ENCODE peak calls at places on chromosome 6, in eight cellular contexts. M is HCT116, C is SK-N-SH, J is IMR-90, D is HepG2, W is K562, V is GM12878, G is H1. A is an unnamed sample.

GRCh38 chr6:133623065-133623464 is 265.8 kb upstream of the TCF21 start:
- DNase-seq in M (no peak), C (no peak), J (peak; percentile 68), D (no peak), W (no peak), V (no peak), G (no peak), A (peak; percentile 17)

GRCh38 chr6:97459986-97460385 is 177.0 kb upstream of the MMS22L start:
- DNase-seq in M (no peak), C (no peak), J (no peak), D (no peak), W (no peak), V (no peak), G (no peak), A (no peak)

GRCh38 chr6:158037021-158037420 is 55.4 kb downstream of the SYNJ2 start:
- DNase-seq in M (no peak), C (no peak), J (no peak), D (no peak), W (no peak), V (no peak), G (no peak), A (no peak)

GRCh38 chr6:131036616-131037015 is 26.4 kb downstream of the EPB41L2 start:
- DNase-seq in M (no peak), C (no peak), J (no peak), D (no peak), W (no peak), V (no peak), G (no peak), A (no peak)

GRCh38 chr6:134826889-134827737 is 122.8 kb downstream of the ALDH8A1 start:
- DNase-seq in M (no peak), C (no peak), J (peak; percentile 81), D (no peak), W (no peak), V (no peak), G (no peak), A (no peak)

GRCh38 chr6:137033828-137034227 is 10.9 kb downstream of the IL20RA start:
- DNase-seq in M (no peak), C (no peak), J (no peak), D (peak; percentile 30), W (no peak), V (peak; percentile 76), G (no peak), A (no peak)

GRCh38 chr6:46734867-46735719 is at the start of gene PLA2G7:
- DNase-seq in M (no peak), C (peak; percentile 35), J (no peak), D (no peak), W (no peak), V (no peak), G (peak; percentile 74), A (peak; percentile 20)

GRCh38 chr6:85300581-85300980 is 149.3 kb upstream of the NT5E start:
- DNase-seq in M (no peak), C (no peak), J (no peak), D (no peak), W (no peak), V (no peak), G (no peak), A (no peak)

GRCh38 chr6:75932067-75932466 is 140.4 kb downstream of the IMPG1 start:
- DNase-seq in M (peak; percentile 19), C (peak; percentile 35), J (peak; percentile 4), D (peak; percentile 49), W (peak; percentile 36), V (no peak), G (peak; percentile 77), A (peak; percentile 11)

GRCh38 chr6:84774174-84775158 is 10.1 kb upstream of the TBX18 start:
- DNase-seq in M (no peak), C (peak; percentile 79), J (no peak), D (no peak), W (peak; percentile 60), V (no peak), G (peak; percentile 92), A (peak; percentile 80)

GRCh38 chr6:10409160-10409765 is 5.6 kb downstream of the TFAP2A start:
- DNase-seq in M (no peak), C (no peak), J (no peak), D (no peak), W (no peak), V (no peak), G (no peak), A (no peak)

GRCh38 chr6:31222496-31222895 is 49.4 kb downstream of the HLA-C start:
- DNase-seq in M (no peak), C (no peak), J (no peak), D (no peak), W (no peak), V (no peak), G (no peak), A (no peak)

GRCh38 chr6:11953641-11954040 is 58.5 kb upstream of the HIVEP1 start:
- DNase-seq in M (no peak), C (no peak), J (no peak), D (no peak), W (no peak), V (no peak), G (no peak), A (no peak)

GRCh38 chr6:24744911-24745310 is 26.0 kb upstream of the C6orf62 start:
- DNase-seq in M (no peak), C (no peak), J (no peak), D (no peak), W (no peak), V (no peak), G (no peak), A (no peak)

GRCh38 chr6:113860165-113860955 is 3.2 kb downstream of the MARCKS start:
- DNase-seq in M (no peak), C (peak; percentile 65), J (peak; percentile 45), D (peak; percentile 42), W (no peak), V (no peak), G (no peak), A (peak; percentile 4)

GRCh38 chr6:389622-390021 is 1.9 kb upstream of the IRF4 start:
- DNase-seq in M (no peak), C (no peak), J (no peak), D (no peak), W (no peak), V (peak; percentile 86), G (no peak), A (no peak)

DNA sequence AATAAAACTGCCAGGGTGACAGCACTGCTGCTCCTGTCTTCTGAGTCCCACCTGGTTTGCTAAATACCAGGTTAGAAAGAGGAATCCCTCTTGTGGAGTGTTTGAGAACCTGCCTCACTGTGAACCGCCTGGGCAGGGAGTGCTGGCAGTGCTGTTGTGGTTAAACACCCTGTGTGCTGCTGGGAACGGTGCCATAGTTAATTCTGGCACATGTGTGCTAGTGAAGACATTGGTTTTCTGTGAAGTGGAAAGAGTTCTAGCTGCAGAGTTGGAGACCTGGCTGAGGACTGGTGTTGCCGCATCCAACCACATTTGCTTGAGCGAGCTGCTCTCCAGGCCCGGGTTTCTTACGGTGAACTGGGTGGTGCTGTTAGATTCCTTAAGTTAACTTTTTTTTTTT is 72.7 kb downstream of the IGF2R start:
- DNase-seq in M (no peak), C (no peak), J (peak; percentile 70), D (peak; percentile 22), W (no peak), V (no peak), G (no peak), A (no peak)
- TF ChIP-seq CTCF in M (no peak), C (peak; percentile 22), J (peak; percentile 19), D (peak; percentile 19), W (no peak), V (no peak), G (no peak), A (no peak)

GRCh38 chr6:2725999-2726567 is 24.6 kb downstream of the MYLK4 start:
- DNase-seq in M (no peak), C (peak; percentile 25), J (peak; percentile 78), D (no peak), W (peak; percentile 41), V (peak; percentile 28), G (no peak), A (no peak)
- H3K4me2 ChIP-seq in M (no peak overlapping the region), C (peak overlapping the region; percentile 3), J (no peak overlapping the region), D (no peak overlapping the region), W (peak overlapping the region; percentile 42), V (peak overlapping the region; percentile 14), G (no peak overlapping the region), A (no peak overlapping the region)

DNA sequence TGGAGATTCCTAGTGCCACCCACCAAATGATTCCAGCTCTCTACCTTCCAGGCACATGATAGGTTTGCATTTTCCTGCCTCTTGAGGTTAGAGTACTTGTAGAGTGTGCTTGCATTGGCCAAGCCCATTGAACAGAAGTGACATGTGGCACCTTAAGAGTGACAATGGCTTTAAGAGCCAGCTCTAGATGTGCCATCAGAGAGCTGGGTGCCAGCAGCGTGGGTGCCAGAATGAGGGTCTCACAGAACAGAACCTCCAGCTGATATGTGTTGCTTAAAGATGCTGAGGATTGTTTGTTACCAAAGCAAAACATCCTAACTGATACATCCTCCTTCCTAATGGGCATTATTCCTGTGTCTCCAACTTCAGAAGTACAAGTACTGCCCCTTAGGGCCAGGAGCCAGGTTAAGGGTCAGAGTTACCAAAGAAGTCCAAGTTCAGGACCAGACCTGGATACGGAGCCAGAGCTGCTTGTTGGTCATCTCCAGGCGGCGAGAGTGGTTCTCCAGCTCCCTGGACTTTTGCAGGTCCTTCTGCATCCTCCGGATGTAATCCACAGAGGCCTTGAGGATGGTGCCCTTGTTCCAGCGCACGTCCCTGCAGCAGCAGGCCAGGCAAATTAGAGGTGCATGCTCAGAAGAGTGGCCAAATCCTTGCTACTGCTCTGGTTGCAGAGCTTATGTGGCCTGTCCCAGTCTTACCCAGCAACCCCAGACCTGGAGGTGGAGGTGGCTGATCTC is 47.5 kb downstream of the MDFI start:
- DNase-seq in M (no peak), C (no peak), J (no peak), D (no peak), W (no peak), V (no peak), G (no peak), A (no peak)
- TF ChIP-seq RAD21 in M (no peak), C (no peak), J (no peak), D (no peak), W (no peak), V (no peak), G (no peak), A (no peak)

GRCh38 chr6:8057793-8058192 is 6.4 kb downstream of the BLOC1S5 start:
- DNase-seq in M (no peak), C (no peak), J (peak; percentile 28), D (no peak), W (no peak), V (no peak), G (no peak), A (no peak)

GRCh38 chr6:8060346-8060745 is 3.8 kb downstream of the BLOC1S5 start:
- DNase-seq in M (no peak), C (no peak), J (no peak), D (no peak), W (no peak), V (no peak), G (no peak), A (no peak)

GRCh38 chr6:8061736-8062135 is 2.5 kb downstream of the BLOC1S5 start:
- DNase-seq in M (no peak), C (no peak), J (no peak), D (no peak), W (no peak), V (no peak), G (no peak), A (no peak)

GRCh38 chr6:8057263-8057662 is 6.9 kb downstream of the BLOC1S5 start:
- DNase-seq in M (no peak), C (no peak), J (peak; percentile 61), D (no peak), W (no peak), V (no peak), G (no peak), A (no peak)

DNA sequence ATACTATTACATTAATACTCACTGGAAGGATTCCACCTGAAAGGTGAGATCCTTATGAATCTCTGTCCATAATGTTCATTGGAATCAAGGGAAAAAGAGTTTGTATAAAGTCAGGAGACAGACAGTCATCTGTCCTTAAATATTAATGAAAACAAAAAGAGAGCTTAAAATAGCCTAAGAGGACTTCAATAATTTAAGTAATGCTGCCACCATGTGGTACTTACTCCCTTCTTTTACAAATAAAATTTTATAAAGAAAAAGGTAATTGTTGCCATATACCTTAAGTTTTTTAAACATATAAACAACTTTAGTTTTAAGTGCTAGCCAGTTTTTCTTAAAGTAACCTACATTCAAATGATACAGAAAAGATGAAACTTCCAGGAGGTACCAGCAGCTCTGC is 5.1 kb downstream of the BLOC1S5 start:
- DNase-seq in M (no peak), C (peak; percentile 12), J (peak; percentile 63), D (no peak), W (no peak), V (no peak), G (no peak), A (peak; percentile 25)
- TF ChIP-seq CTCF in M (peak; percentile 26), C (peak; percentile 67), J (peak; percentile 57), D (no peak), W (peak; percentile 58), V (peak; percentile 15), G (no peak), A (peak; percentile 55)

A was measured in A549.